ENCODE peak calls at places on chromosomes 13 and 19, in four cellular contexts. N is stimulated activated CD4-positive, alpha-beta T cell treated with anti-CD3 and anti-CD28 coated beads, TNF-alpha, amount 100 ng/mL, for 48 hours; Z is NT2/D1; C is uterus. P is an unnamed sample.

GRCh38 chr19:6794817-6795431 is 22.4 kb downstream of the VAV1 start:
- DNase-seq in N (no peak), Z (no peak), C (no peak), P (no peak)

GRCh38 chr19:49936549-49936948 is 7.2 kb upstream of the NUP62 start:
- DNase-seq in N (no peak), Z (no peak), C (no peak), P (no peak)

GRCh38 chr19:56577719-56578602 is 10.7 kb downstream of the ZNF470 start:
- DNase-seq in N (no peak), Z (no peak), C (no peak), P (no peak)

GRCh38 chr19:38710416-38710702 is 33.9 kb downstream of the CAPN12 start:
- DNase-seq in N (no peak), Z (no peak), C (no peak), P (no peak)

GRCh38 chr13:23844132-23844531 is 45.1 kb downstream of the MIPEP start:
- DNase-seq in N (no peak), Z (no peak), C (no peak), P (no peak)

GRCh38 chr13:22049384-22049783 is 378.5 kb downstream of the FGF9 start:
- DNase-seq in N (no peak), Z (no peak), C (no peak), P (no peak)

GRCh38 chr13:28805193-28805819 is 14.8 kb upstream of the MTUS2 start:
- DNase-seq in N (peak), Z (no peak), C (no peak), P (no peak)

GRCh38 chr19:34241513-34242337 is 12.6 kb upstream of the GARRE1 start:
- DNase-seq in N (no peak), Z (no peak), C (no peak), P (no peak)

GRCh38 chr13:30453727-30454126 is 12.0 kb downstream of the HMGB1 start:
- DNase-seq in N (no peak), Z (no peak), C (no peak), P (no peak)

GRCh38 chr19:5150331-5150901 is 181.5 kb downstream of the KDM4B start:
- DNase-seq in N (no peak), Z (no peak), C (no peak), P (no peak)

GRCh38 chr19:55309437-55309836 is 15.7 kb downstream of the TMEM150B start:
- DNase-seq in N (no peak), Z (no peak), C (no peak), P (no peak)

GRCh38 chr19:10418281-10419199 is 1.8 kb upstream of the PDE4A start:
- DNase-seq in N (no peak), Z (no peak), C (no peak), P (peak)

P was measured in neuronal stem cell.